ENCODE peak calls at places on chromosome 19, in nine cellular contexts. F, G, M, Y, B, T, R, J and Q are unnamed samples.

GRCh38 chr19:4495471-4495870 is 22.8 kb downstream of the PLIN4 start:
- DNase-seq in B (no peak), Y (peak), G (peak), F (no peak), M (no peak), R (no peak), T (no peak), J (no peak), Q (no peak)

GRCh38 chr19:15629003-15629880 is 11.5 kb upstream of the CYP4F3 start:
- DNase-seq in F (peak), J (no peak), R (peak), B (peak), Y (peak), G (peak), T (peak), M (peak), Q (peak)

GRCh38 chr19:28019371-28019770 is 1193.6 kb downstream of the UQCRFS1 start:
- DNase-seq in Y (no peak), J (no peak), R (no peak), M (no peak), F (no peak), B (no peak), T (no peak), G (no peak), Q (no peak)

GRCh38 chr19:7673995-7674667 is 2.8 kb upstream of the MCEMP1 start:
- DNase-seq in Y (peak), R (no peak), M (peak), G (peak), J (no peak), B (peak), T (peak), F (peak), Q (peak)

GRCh38 chr19:18660051-18660910 is 23.2 kb upstream of the CRTC1 start:
- DNase-seq in T (peak), G (no peak), R (no peak), M (peak), Y (peak), J (no peak), B (no peak), F (no peak), Q (peak)

GRCh38 chr19:11375143-11375948 is 880 bp downstream of the SWSAP1 start:
- DNase-seq in J (peak), G (peak), F (peak), R (peak), M (peak), B (peak), T (no peak), Y (peak), Q (peak)

GRCh38 chr19:34430738-34431625 is 2.8 kb downstream of the UBA2 start:
- DNase-seq in R (peak), F (no peak), M (no peak), B (peak), T (peak), G (no peak), Y (no peak), J (peak), Q (no peak)

GRCh38 chr19:58157045-58157728 is 6.6 kb upstream of the ZNF329 start:
- DNase-seq in Y (no peak), F (no peak), T (no peak), J (no peak), G (peak), R (no peak), B (no peak), M (peak), Q (no peak)

GRCh38 chr19:13215572-13216380 is 65.6 kb downstream of the IER2 start:
- DNase-seq in J (no peak), T (peak), R (peak), B (no peak), F (no peak), M (no peak), G (no peak), Y (no peak), Q (no peak)

GRCh38 chr19:29366757-29367156 is 153.8 kb upstream of the UQCRFS1 start:
- DNase-seq in Y (no peak), B (no peak), T (no peak), R (no peak), G (no peak), J (no peak), F (no peak), M (no peak), Q (no peak)

GRCh38 chr19:16205205-16206045 is 7.7 kb downstream of the AP1M1 start:
- DNase-seq in T (no peak), F (no peak), B (no peak), Y (no peak), R (no peak), G (no peak), J (no peak), M (no peak), Q (no peak)

GRCh38 chr19:31505596-31505910 is 156.3 kb upstream of the TSHZ3 start:
- DNase-seq in M (no peak), J (no peak), F (no peak), R (no peak), T (no peak), Y (no peak), B (no peak), G (no peak), Q (no peak)

GRCh38 chr19:39969681-39970423 is 1.1 kb upstream of the PSMC4 start:
- DNase-seq in G (no peak), F (no peak), Y (no peak), R (peak), B (no peak), T (no peak), J (no peak), M (no peak), Q (no peak)

GRCh38 chr19:5832049-5832448 is 7.5 kb downstream of the FUT6 start:
- DNase-seq in T (no peak), B (no peak), F (no peak), Y (no peak), M (no peak), J (no peak), R (no peak), G (no peak), Q (no peak)

GRCh38 chr19:55227241-55228014 is 1.1 kb downstream of the TMEM86B start:
- DNase-seq in T (no peak), B (no peak), F (no peak), G (peak), M (peak), R (no peak), Y (peak), J (no peak), Q (no peak)

GRCh38 chr19:54803410-54803809 is at the start of gene KIR2DL4:
- DNase-seq in Y (no peak), G (no peak), F (no peak), M (no peak), B (no peak), J (no peak), R (no peak), T (no peak), Q (no peak)

GRCh38 chr19:10289167-10289835 is 451 bp upstream of the ICAM5 start:
- DNase-seq in B (no peak), R (peak), G (peak), Y (peak), F (peak), J (no peak), M (peak), T (peak), Q (no peak)

GRCh38 chr19:33394723-33395560 is 21.4 kb downstream of the CEBPG start:
- DNase-seq in M (peak), J (no peak), B (no peak), G (no peak), R (no peak), F (no peak), T (no peak), Y (peak), Q (peak)

GRCh38 chr19:24127601-24128000 is 40.6 kb downstream of the ZNF254 start:
- DNase-seq in Y (no peak), T (no peak), M (no peak), B (no peak), F (no peak), J (no peak), G (no peak), R (no peak), Q (no peak)

GRCh38 chr19:2455481-2456300 is 1.1 kb downstream of the LMNB2 start:
- DNase-seq in R (peak), J (no peak), Y (no peak), T (no peak), B (no peak), F (no peak), M (peak), G (no peak), Q (peak)

GRCh38 chr19:49474545-49474930 is 523 bp downstream of the FLT3LG start:
- DNase-seq in G (no peak), J (no peak), B (no peak), F (no peak), Y (no peak), T (no peak), M (no peak), R (no peak), Q (no peak)

GRCh38 chr19:18340990-18341868 is 831 bp downstream of the PGPEP1 start:
- DNase-seq in Y (peak), B (no peak), M (peak), R (peak), G (peak), T (peak), J (no peak), F (peak), Q (peak)

GRCh38 chr19:12617646-12618045 is 6.9 kb downstream of the ZNF791 start:
- DNase-seq in Y (no peak), G (no peak), B (no peak), F (no peak), R (no peak), M (no peak), J (no peak), T (no peak), Q (no peak)

GRCh38 chr19:55605637-55606470 is at the start of gene ZNF865:
- DNase-seq in Y (peak), T (peak), J (peak), F (peak), G (peak), R (peak), B (peak), M (peak), Q (peak)

GRCh38 chr19:46367434-46367833 is 20.5 kb downstream of the PPP5C start:
- DNase-seq in G (no peak), F (no peak), T (no peak), M (no peak), Y (no peak), B (no peak), J (no peak), R (no peak), Q (no peak)

GRCh38 chr19:33434886-33435705 is 61.6 kb downstream of the CEBPG start:
- DNase-seq in T (peak), Y (peak), B (no peak), F (no peak), M (peak), G (no peak), R (no peak), J (no peak), Q (no peak)

GRCh38 chr19:12034196-12034595 is 1.3 kb downstream of the ZNF433 start:
- DNase-seq in J (no peak), R (no peak), T (no peak), Y (no peak), B (no peak), F (no peak), M (no peak), G (no peak), Q (no peak)

GRCh38 chr19:15300533-15301194 is 31.7 kb downstream of the BRD4 start:
- DNase-seq in F (no peak), T (peak), R (no peak), J (no peak), B (no peak), M (no peak), Y (no peak), G (no peak), Q (no peak)

GRCh38 chr19:13825489-13826475 is 30.5 kb downstream of the ZSWIM4 start:
- DNase-seq in Y (no peak), J (no peak), M (peak), B (no peak), T (no peak), F (no peak), R (no peak), G (peak), Q (no peak)

GRCh38 chr19:18112989-18113478 is 15.5 kb downstream of the MAST3 start:
- DNase-seq in Y (peak), T (peak), G (peak), B (no peak), J (peak), R (peak), F (peak), M (peak), Q (peak)

GRCh38 chr19:9986787-9987281 is 23.5 kb downstream of the COL5A3 start:
- DNase-seq in B (no peak), G (no peak), T (peak), R (no peak), Y (peak), M (no peak), J (no peak), F (no peak), Q (peak)

GRCh38 chr19:49004133-49004532 is 10.4 kb downstream of the RUVBL2 start:
- DNase-seq in J (no peak), T (no peak), Y (no peak), F (no peak), G (no peak), B (no peak), M (no peak), R (no peak), Q (no peak)

GRCh38 chr19:18001837-18002345 is 6.1 kb upstream of the ARRDC2 start:
- DNase-seq in T (no peak), J (no peak), R (no peak), M (no peak), F (no peak), G (no peak), Y (no peak), B (no peak), Q (peak)

GRCh38 chr19:3617463-3617862 is 9.1 kb downstream of the CACTIN start:
- DNase-seq in G (peak), B (no peak), M (peak), F (no peak), J (no peak), T (no peak), R (no peak), Y (no peak), Q (peak)

GRCh38 chr19:48444933-48445194 is 919 bp upstream of the GRWD1 start:
- DNase-seq in F (no peak), G (no peak), M (no peak), J (no peak), T (no peak), B (no peak), Y (no peak), R (no peak), Q (no peak)